ENCODE peak calls at places on chromosome 2, in five cellular contexts. A is PC-3, R is mesothelial cell of epicardium, M is mucosa of descending colon, P is dorsolateral prefrontal cortex. N is an unnamed sample.

GRCh38 chr2:179443175-179443574 is 178.5 kb upstream of the SESTD1 start:
- DNase-seq in A (no peak), R (no peak), M (no peak), P (no peak), N (no peak)

GRCh38 chr2:1874101-1874865 is 130.0 kb upstream of the PXDN start:
- DNase-seq in A (no peak), R (peak), M (no peak), P (no peak), N (no peak)

GRCh38 chr2:187547353-187547979 is 6.8 kb downstream of the TFPI start:
- DNase-seq in A (peak), R (no peak), M (peak), P (no peak), N (peak)

GRCh38 chr2:240398711-240399267 is 36.7 kb upstream of the GPC1 start:
- DNase-seq in A (no peak), R (no peak), M (no peak), P (peak), N (no peak)

GRCh38 chr2:73984203-73984921 is at the start of gene TET3:
- DNase-seq in A (peak), R (peak), M (peak), P (no peak), N (no peak)

GRCh38 chr2:7685342-7686015 is 768.3 kb downstream of the RNF144A start:
- DNase-seq in A (peak), R (no peak), M (no peak), P (no peak), N (no peak)

GRCh38 chr2:230996661-230997060 is 740 bp downstream of the SPATA3 start:
- DNase-seq in A (no peak), R (no peak), M (no peak), P (no peak), N (no peak)

GRCh38 chr2:120373424-120373823 is 27.5 kb downstream of the INHBB start:
- DNase-seq in A (no peak), R (no peak), M (no peak), P (no peak), N (no peak)

GRCh38 chr2:22153974-22154373 is 1030.2 kb downstream of the TDRD15 start:
- DNase-seq in A (no peak), R (no peak), M (no peak), P (no peak), N (no peak)

GRCh38 chr2:101622633-101623521 is 74.6 kb upstream of the MAP4K4 start:
- DNase-seq in A (no peak), R (no peak), M (no peak), P (no peak), N (no peak)
- TF ChIP-seq CTCF in A (no peak), R (no peak), M (no peak), P (no peak), N (no peak)

GRCh38 chr2:75892490-75892889 is 181.8 kb upstream of the GCFC2 start:
- DNase-seq in A (no peak), R (no peak), M (no peak), P (no peak), N (no peak)

GRCh38 chr2:75894170-75894569 is 183.5 kb upstream of the GCFC2 start:
- DNase-seq in A (no peak), R (no peak), M (no peak), P (no peak), N (no peak)

GRCh38 chr2:75896779-75897366 is 186.2 kb upstream of the GCFC2 start:
- DNase-seq in A (peak), R (no peak), M (peak), P (no peak), N (no peak)
- TF ChIP-seq CTCF in A (peak), R (no peak), M (no peak), P (peak), N (no peak)

GRCh38 chr2:189115126-189115525 is 64.4 kb downstream of the COL5A2 start:
- DNase-seq in A (peak), R (no peak), M (no peak), P (no peak), N (no peak)
- TF ChIP-seq CTCF in A (peak), R (no peak), M (no peak), P (peak), N (no peak)

GRCh38 chr2:36318547-36318946 is 37.0 kb upstream of the CRIM1 start:
- DNase-seq in A (peak), R (no peak), M (peak), P (no peak), N (no peak)

GRCh38 chr2:36326286-36326685 is 29.3 kb upstream of the CRIM1 start:
- DNase-seq in A (no peak), R (no peak), M (no peak), P (no peak), N (no peak)

DNA sequence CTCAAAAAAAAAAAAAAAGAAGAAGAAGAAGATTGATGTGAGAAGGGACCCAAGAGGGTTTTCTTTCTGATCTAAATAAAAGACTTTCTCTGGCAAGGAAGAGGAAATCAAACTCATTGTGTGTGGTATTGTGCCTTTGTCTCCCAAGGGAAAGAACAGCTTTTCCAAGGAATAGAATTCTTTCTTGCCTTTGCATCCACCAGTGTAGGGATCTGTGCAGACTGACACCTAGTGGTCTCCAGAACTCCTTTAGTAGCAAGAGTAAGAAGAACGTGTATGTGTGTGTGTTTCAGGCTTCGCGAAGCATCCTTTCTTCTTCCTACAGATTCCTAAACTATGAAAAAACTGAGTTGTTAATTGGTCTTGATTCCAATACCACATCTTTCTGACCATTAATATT is 33.5 kb upstream of the CRIM1 start:
- DNase-seq in A (peak), R (no peak), M (peak), P (no peak), N (no peak)
- TF ChIP-seq CTCF in A (peak), R (no peak), M (no peak), P (peak), N (no peak)

GRCh38 chr2:163878718-163879117 is 142.9 kb upstream of the FIGN start:
- DNase-seq in A (peak), R (no peak), M (peak), P (no peak), N (no peak)
- TF ChIP-seq CTCF in A (peak), R (peak), M (no peak), P (no peak), N (no peak)

GRCh38 chr2:46179037-46179621 is 118.1 kb upstream of the EPAS1 start:
- DNase-seq in A (peak), R (no peak), M (peak), P (no peak), N (no peak)
- TF ChIP-seq CTCF in A (no peak), R (no peak), M (no peak), P (no peak), N (no peak)

GRCh38 chr2:218233543-218233942 is 16.6 kb downstream of the ARPC2 start:
- DNase-seq in A (no peak), R (no peak), M (no peak), P (no peak), N (no peak)

GRCh38 chr2:218229851-218230250 is 12.9 kb downstream of the ARPC2 start:
- DNase-seq in A (peak), R (no peak), M (peak), P (no peak), N (no peak)

GRCh38 chr2:218228366-218229092 is 11.5 kb downstream of the ARPC2 start:
- DNase-seq in A (peak), R (no peak), M (no peak), P (no peak), N (no peak)

GRCh38 chr2:218229239-218229638 is 12.2 kb downstream of the ARPC2 start:
- DNase-seq in A (peak), R (no peak), M (peak), P (no peak), N (peak)

GRCh38 chr2:218230882-218231281 is 13.9 kb downstream of the ARPC2 start:
- DNase-seq in A (peak), R (no peak), M (peak), P (no peak), N (no peak)
- TF ChIP-seq CTCF in A (peak), R (peak), M (peak), P (no peak), N (peak)

DNA sequence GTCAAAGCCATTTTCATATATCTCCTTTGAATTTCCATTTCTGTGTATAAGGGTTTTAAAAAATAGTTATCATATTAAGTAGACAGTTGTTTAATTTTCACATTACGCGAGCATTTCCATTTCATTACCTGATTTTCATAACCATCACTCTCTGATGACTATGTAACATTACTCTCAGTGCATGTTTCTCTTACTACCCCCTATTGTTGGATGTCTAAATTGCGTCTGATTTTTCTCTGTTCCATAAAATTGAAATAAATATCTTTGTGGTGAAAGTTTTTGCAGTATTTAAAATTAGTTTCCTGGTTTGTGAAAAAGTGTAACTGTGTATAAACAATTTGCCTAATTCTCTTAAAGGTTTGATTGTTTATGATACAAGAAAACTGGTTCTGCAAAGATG is 123.8 kb downstream of the MYO1B start:
- DNase-seq in A (peak), R (no peak), M (no peak), P (no peak), N (no peak)
- TF ChIP-seq CTCF in A (peak), R (peak), M (no peak), P (no peak), N (no peak)

N was measured in CD14-positive monocyte.